ENCODE peak calls at places on chromosomes 16 and 17, in eight cellular contexts. T, E, Y, S, Q, N, J and P are unnamed samples.

GRCh38 chr16:85187886-85188285 is 75.6 kb upstream of the CIBAR2 start:
- DNase-seq in E (no peak), S (no peak), Y (no peak), N (no peak), J (no peak), T (no peak), Q (no peak), P (no peak)

GRCh38 chr17:3738562-3739295 is 15.0 kb downstream of the HASPIN start:
- DNase-seq in J (no peak), S (peak), E (no peak), Y (no peak), T (no peak), N (no peak), Q (peak), P (peak)

GRCh38 chr16:72311426-72311825 is 139.5 kb upstream of the PMFBP1 start:
- DNase-seq in T (peak), N (no peak), E (no peak), Y (no peak), S (no peak), Q (no peak), J (no peak), P (no peak)

GRCh38 chr16:85564277-85565051 is 48.7 kb upstream of the GSE1 start:
- DNase-seq in N (no peak), T (no peak), J (no peak), Q (no peak), Y (no peak), S (no peak), E (no peak), P (no peak)

GRCh38 chr17:77127735-77128361 is 12.9 kb upstream of the SEC14L1 start:
- DNase-seq in S (peak), Y (peak), Q (peak), T (peak), N (no peak), E (no peak), J (no peak), P (no peak)

GRCh38 chr16:89325861-89326471 is 108.5 kb downstream of the ZNF778 start:
- DNase-seq in S (peak), T (peak), J (no peak), E (peak), Y (no peak), N (no peak), Q (peak), P (no peak)

GRCh38 chr17:33725675-33726271 is 432.7 kb upstream of the ASIC2 start:
- DNase-seq in J (peak), N (no peak), S (no peak), Y (no peak), E (no peak), T (peak), Q (peak), P (no peak)

GRCh38 chr16:12062343-12063003 is 85.9 kb downstream of the SNX29 start:
- DNase-seq in E (no peak), S (no peak), Q (peak), N (peak), J (no peak), T (peak), Y (peak), P (peak)

GRCh38 chr16:14510939-14511797 is 118.9 kb downstream of the PARN start:
- DNase-seq in J (no peak), S (no peak), T (peak), Y (no peak), N (peak), E (no peak), Q (no peak), P (no peak)

GRCh38 chr17:51818777-51819176 is 339.7 kb downstream of the CA10 start:
- DNase-seq in T (no peak), S (no peak), Q (no peak), N (no peak), E (no peak), Y (no peak), J (no peak), P (no peak)

GRCh38 chr16:86353185-86353584 is 157.1 kb upstream of the FOXF1 start:
- DNase-seq in N (no peak), J (no peak), S (no peak), T (peak), E (no peak), Q (no peak), Y (no peak), P (no peak)

GRCh38 chr17:68437979-68438877 is 19.1 kb downstream of the WIPI1 start:
- DNase-seq in S (no peak), E (no peak), N (no peak), Y (no peak), T (peak), Q (no peak), J (peak), P (no peak)

GRCh38 chr16:68265078-68265925 is 976 bp downstream of the SLC7A6 start:
- DNase-seq in J (no peak), Q (peak), T (peak), Y (peak), E (no peak), S (peak), N (peak), P (peak)

GRCh38 chr17:14204084-14204483 is 32.6 kb downstream of the CDRT15 start:
- DNase-seq in E (no peak), Q (no peak), N (no peak), S (no peak), J (no peak), Y (no peak), T (no peak), P (no peak)

GRCh38 chr16:75265911-75266701 is 14.7 kb upstream of the BCAR1 start:
- DNase-seq in Y (no peak), T (peak), J (peak), S (peak), Q (peak), N (no peak), E (no peak), P (no peak)

GRCh38 chr17:80027043-80027435 is 8.6 kb downstream of the TBC1D16 start:
- DNase-seq in E (no peak), Q (no peak), N (no peak), Y (no peak), S (no peak), T (no peak), J (no peak), P (no peak)

GRCh38 chr16:27547134-27547533 is 2.6 kb downstream of the GTF3C1 start:
- DNase-seq in J (no peak), Y (no peak), Q (peak), S (no peak), E (no peak), T (peak), N (no peak), P (no peak)

GRCh38 chr17:19554393-19554792 is 20.7 kb downstream of the SLC47A1 start:
- DNase-seq in T (no peak), S (no peak), Y (no peak), N (no peak), E (no peak), J (no peak), Q (peak), P (no peak)

GRCh38 chr16:53142823-53143568 is 88.2 kb downstream of the CHD9 start:
- DNase-seq in N (no peak), S (no peak), Y (no peak), E (no peak), T (peak), Q (no peak), J (no peak), P (no peak)

GRCh38 chr17:67469208-67469980 is 92.3 kb downstream of the PITPNC1 start:
- DNase-seq in J (peak), Q (peak), S (no peak), T (peak), Y (no peak), E (no peak), N (no peak), P (no peak)

GRCh38 chr17:74545456-74546230 is at the start of gene CD300C:
- DNase-seq in Y (peak), S (no peak), T (no peak), Q (peak), J (no peak), N (no peak), E (no peak), P (no peak)

GRCh38 chr16:657487-657886 is 8.3 kb downstream of the WDR90 start:
- DNase-seq in T (no peak), Q (no peak), Y (no peak), N (no peak), J (no peak), S (no peak), E (no peak), P (no peak)

GRCh38 chr16:659618-660017 is 8.3 kb upstream of the RHOT2 start:
- DNase-seq in S (no peak), J (no peak), T (no peak), Q (no peak), Y (no peak), N (no peak), E (no peak), P (no peak)

GRCh38 chr16:660459-661183 is 7.3 kb upstream of the RHOT2 start:
- DNase-seq in E (peak), N (no peak), J (peak), Y (no peak), Q (peak), S (peak), T (peak), P (no peak)

GRCh38 chr16:660132-660458 is 7.8 kb upstream of the RHOT2 start:
- DNase-seq in J (no peak), S (no peak), Y (no peak), N (no peak), Q (no peak), E (no peak), T (no peak), P (no peak)

GRCh38 chr16:658679-659571 is 9.0 kb upstream of the RHOT2 start:
- DNase-seq in J (no peak), Y (no peak), E (no peak), T (no peak), S (no peak), N (no peak), Q (no peak), P (no peak)
- TF ChIP-seq CTCF in J (no peak), Y (no peak), E (no peak), T (peak), S (no peak), N (no peak), Q (no peak), P (peak)

GRCh38 chr16:30657866-30658730 is at the start of gene FBRS:
- DNase-seq in Y (peak), J (peak), Q (peak), E (peak), S (peak), T (peak), N (peak), P (peak)

GRCh38 chr16:30660424-30661251 is 2.4 kb downstream of the FBRS start:
- DNase-seq in Q (no peak), S (no peak), Y (no peak), E (no peak), T (peak), J (no peak), N (no peak), P (no peak)

GRCh38 chr16:30658731-30659506 is 688 bp downstream of the FBRS start:
- DNase-seq in Y (peak), T (peak), N (peak), J (no peak), E (no peak), Q (peak), S (peak), P (peak)

GRCh38 chr16:30656974-30657865 is 1.0 kb upstream of the FBRS start:
- DNase-seq in T (no peak), Q (no peak), N (no peak), Y (no peak), J (no peak), E (no peak), S (no peak), P (no peak)

GRCh38 chr16:30659507-30660423 is 1.5 kb downstream of the FBRS start:
- DNase-seq in S (no peak), Q (no peak), Y (no peak), J (no peak), N (no peak), E (no peak), T (peak), P (no peak)
- TF ChIP-seq CTCF in S (no peak), Q (no peak), Y (no peak), J (no peak), N (no peak), E (peak), T (peak), P (peak)

DNA sequence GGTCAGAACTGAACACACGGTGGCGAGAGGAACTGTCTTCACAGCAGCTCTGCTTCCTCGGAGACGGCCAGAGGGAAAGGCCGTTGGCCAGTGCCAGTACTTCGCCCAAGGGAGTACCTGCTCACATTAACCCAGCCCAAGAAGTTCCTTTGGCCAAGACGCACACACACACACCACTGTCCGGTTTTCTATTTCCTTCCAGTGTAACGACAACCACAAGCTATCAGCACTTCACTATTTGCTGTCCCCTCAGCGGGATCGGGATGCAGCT is 735 bp upstream of the GGNBP2 start:
- DNase-seq in E (no peak), J (peak), S (peak), Y (no peak), T (no peak), N (no peak), Q (peak), P (no peak)
- TF ChIP-seq CTCF in E (no peak), J (no peak), S (no peak), Y (peak), T (peak), N (peak), Q (no peak), P (peak)

GRCh38 chr16:80932725-80933124 is 74.0 kb downstream of the CMC2 start:
- DNase-seq in Y (peak), Q (peak), S (peak), N (peak), J (no peak), T (peak), E (peak), P (peak)

GRCh38 chr16:80935691-80936090 is 71.0 kb downstream of the CMC2 start:
- DNase-seq in Q (no peak), E (no peak), S (no peak), J (no peak), N (no peak), T (no peak), Y (no peak), P (no peak)

GRCh38 chr16:80931661-80931984 is 75.1 kb downstream of the CMC2 start:
- DNase-seq in N (no peak), J (no peak), S (no peak), E (no peak), Q (no peak), T (no peak), Y (no peak), P (no peak)

GRCh38 chr16:80936410-80936809 is 70.3 kb downstream of the CMC2 start:
- DNase-seq in N (peak), Q (no peak), S (no peak), T (peak), Y (no peak), E (no peak), J (no peak), P (no peak)

DNA sequence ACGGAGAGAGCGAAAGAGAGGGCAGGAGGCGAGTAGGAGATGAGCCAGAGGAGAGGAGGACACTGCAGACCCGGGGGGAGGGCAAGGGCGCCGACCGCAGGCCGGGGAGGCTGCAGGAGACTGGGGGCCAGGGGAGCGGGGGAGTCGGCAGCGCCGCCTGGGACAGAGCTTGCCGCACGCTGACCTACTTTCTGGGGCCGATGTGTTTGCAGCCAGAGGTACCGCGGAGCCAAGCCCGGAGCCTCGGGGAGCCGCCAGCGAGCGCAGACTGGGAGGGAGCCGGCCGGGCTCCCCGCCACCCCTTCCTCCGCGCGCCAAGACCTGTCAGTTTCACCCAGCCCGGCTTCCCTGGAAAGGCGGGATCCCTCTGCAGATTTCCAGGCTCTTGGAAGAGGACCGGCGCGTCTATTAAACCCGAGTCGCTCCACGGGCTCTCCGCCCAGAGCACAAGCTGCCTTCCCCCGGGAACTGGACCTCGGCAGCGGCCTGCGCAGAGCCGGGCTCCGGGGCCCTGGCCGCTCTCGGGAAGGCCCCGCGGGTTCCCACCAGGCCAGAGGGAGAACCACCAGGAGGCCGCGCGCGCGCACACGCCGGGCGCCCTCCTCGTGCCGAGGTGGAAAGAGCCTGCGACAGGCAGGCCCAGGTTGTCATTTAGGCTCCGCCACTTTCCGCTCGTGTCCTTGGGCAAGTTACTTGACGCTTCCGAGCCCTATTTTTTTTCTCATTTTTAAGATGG is 74.5 kb downstream of the CMC2 start:
- DNase-seq in E (no peak), N (no peak), Q (peak), Y (no peak), T (peak), J (peak), S (peak), P (no peak)
- TF ChIP-seq CTCF in E (no peak), N (peak), Q (no peak), Y (peak), T (peak), J (no peak), S (no peak), P (no peak)